ENCODE peak calls at places on chromosomes 16 and 17, in four cellular contexts. One of them, this sample, is unnamed.

GRCh38 chr16:70573451-70574121 is 50.0 kb downstream of the SF3B3 start:
- DNase-seq in SK-N-SH: no peak
- DNase-seq in GM12891: no peak
- DNase-seq in H1: no peak
- DNase-seq in this sample: no peak

GRCh38 chr16:15434425-15435215 is at the start of gene BMERB1:
- DNase-seq in SK-N-SH: peak; percentile 94
- DNase-seq in GM12891: peak; percentile 19
- DNase-seq in H1: no peak
- DNase-seq in this sample: no peak

GRCh38 chr17:1997587-1998425 is 27.3 kb downstream of the RTN4RL1 start:
- DNase-seq in SK-N-SH: no peak
- DNase-seq in GM12891: no peak
- DNase-seq in H1: no peak
- DNase-seq in this sample: no peak

GRCh38 chr17:28599311-28600184 is 723 bp upstream of the SPAG5 start:
- DNase-seq in SK-N-SH: peak; percentile 40
- DNase-seq in GM12891: peak; percentile 50
- DNase-seq in H1: no peak
- DNase-seq in this sample: peak; percentile 42

GRCh38 chr16:35310999-35311398 is 1851.6 kb downstream of the TP53TG3F start:
- DNase-seq in SK-N-SH: no peak
- DNase-seq in GM12891: no peak
- DNase-seq in H1: no peak
- DNase-seq in this sample: no peak

GRCh38 chr17:66549312-66549705 is 246.9 kb downstream of the PRKCA start:
- DNase-seq in SK-N-SH: no peak
- DNase-seq in GM12891: no peak
- DNase-seq in H1: no peak
- DNase-seq in this sample: no peak

GRCh38 chr16:86576591-86577313 is 1.6 kb upstream of the FOXL1 start:
- DNase-seq in SK-N-SH: no peak
- DNase-seq in GM12891: no peak
- DNase-seq in H1: no peak
- DNase-seq in this sample: no peak

GRCh38 chr16:55955845-55956244 is 80.7 kb upstream of the CES5A start:
- DNase-seq in SK-N-SH: no peak
- DNase-seq in GM12891: no peak
- DNase-seq in H1: no peak
- DNase-seq in this sample: no peak

GRCh38 chr17:1112875-1113274 is 66.9 kb downstream of the ABR start:
- DNase-seq in SK-N-SH: no peak
- DNase-seq in GM12891: no peak
- DNase-seq in H1: no peak
- DNase-seq in this sample: no peak

GRCh38 chr16:85420501-85421337 is 192.4 kb upstream of the GSE1 start:
- DNase-seq in SK-N-SH: peak; percentile 85
- DNase-seq in GM12891: peak; percentile 89
- DNase-seq in H1: no peak
- DNase-seq in this sample: peak; percentile 92

GRCh38 chr17:75270218-75270965 is 639 bp downstream of the MIF4GD start:
- DNase-seq in SK-N-SH: peak; percentile 92
- DNase-seq in GM12891: peak; percentile 63
- DNase-seq in H1: no peak
- DNase-seq in this sample: peak; percentile 67

GRCh38 chr16:15983898-15984297 is 34.5 kb downstream of the ABCC1 start:
- DNase-seq in SK-N-SH: no peak
- DNase-seq in GM12891: no peak
- DNase-seq in H1: no peak
- DNase-seq in this sample: no peak

GRCh38 chr16:12340151-12340733 is 363.7 kb downstream of the SNX29 start:
- DNase-seq in SK-N-SH: no peak
- DNase-seq in GM12891: no peak
- DNase-seq in H1: no peak
- DNase-seq in this sample: no peak

GRCh38 chr17:22265807-22266206 is 573.5 kb downstream of the KCNJ18 start:
- DNase-seq in SK-N-SH: no peak
- DNase-seq in GM12891: no peak
- DNase-seq in H1: no peak
- DNase-seq in this sample: no peak

GRCh38 chr17:65123757-65124675 is 13.2 kb upstream of the RGS9 start:
- DNase-seq in SK-N-SH: no peak
- DNase-seq in GM12891: no peak
- DNase-seq in H1: no peak
- DNase-seq in this sample: no peak

GRCh38 chr17:79960788-79961522 is 74.7 kb downstream of the TBC1D16 start:
- DNase-seq in SK-N-SH: no peak
- DNase-seq in GM12891: no peak
- DNase-seq in H1: no peak
- DNase-seq in this sample: no peak

GRCh38 chr16:88685156-88686061 is 898 bp downstream of the SNAI3 start:
- DNase-seq in SK-N-SH: peak; percentile 79
- DNase-seq in GM12891: no peak
- DNase-seq in H1: no peak
- DNase-seq in this sample: no peak

GRCh38 chr17:83054518-83055125 is 24.8 kb upstream of the METRNL start:
- DNase-seq in SK-N-SH: no peak
- DNase-seq in GM12891: no peak
- DNase-seq in H1: no peak
- DNase-seq in this sample: no peak

GRCh38 chr16:75506567-75506966 is 11.3 kb upstream of the CHST6 start:
- DNase-seq in SK-N-SH: no peak
- DNase-seq in GM12891: no peak
- DNase-seq in H1: no peak
- DNase-seq in this sample: no peak

GRCh38 chr17:66123163-66123562 is 68.8 kb downstream of the CEP112 start:
- DNase-seq in SK-N-SH: no peak
- DNase-seq in GM12891: no peak
- DNase-seq in H1: no peak
- DNase-seq in this sample: no peak

GRCh38 chr17:37538991-37539659 is 49.4 kb downstream of the DUSP14 start:
- DNase-seq in SK-N-SH: no peak
- DNase-seq in GM12891: no peak
- DNase-seq in H1: no peak
- DNase-seq in this sample: no peak

GRCh38 chr16:6066601-6067000 is 969.0 kb upstream of the EEF2KMT start:
- DNase-seq in SK-N-SH: no peak
- DNase-seq in GM12891: no peak
- DNase-seq in H1: no peak
- DNase-seq in this sample: no peak

GRCh38 chr16:48558269-48558915 is 51.6 kb downstream of the N4BP1 start:
- DNase-seq in SK-N-SH: no peak
- DNase-seq in GM12891: no peak
- DNase-seq in H1: no peak
- DNase-seq in this sample: no peak

GRCh38 chr16:20799599-20799998 is 6.7 kb downstream of the ERI2 start:
- DNase-seq in SK-N-SH: no peak
- DNase-seq in GM12891: no peak
- DNase-seq in H1: no peak
- DNase-seq in this sample: no peak

GRCh38 chr17:40912506-40913220 is 24.8 kb downstream of the KRT23 start:
- DNase-seq in SK-N-SH: no peak
- DNase-seq in GM12891: no peak
- DNase-seq in H1: no peak
- DNase-seq in this sample: no peak

GRCh38 chr17:17118399-17118798 is 76.1 kb downstream of the MPRIP start:
- DNase-seq in SK-N-SH: no peak
- DNase-seq in GM12891: no peak
- DNase-seq in H1: no peak
- DNase-seq in this sample: no peak

GRCh38 chr17:17119533-17119932 is 77.3 kb downstream of the MPRIP start:
- DNase-seq in SK-N-SH: no peak
- DNase-seq in GM12891: no peak
- DNase-seq in H1: no peak
- DNase-seq in this sample: peak; percentile 56

GRCh38 chr17:17119106-17119505 is 76.8 kb downstream of the MPRIP start:
- DNase-seq in SK-N-SH: no peak
- DNase-seq in GM12891: no peak
- DNase-seq in H1: no peak
- DNase-seq in this sample: no peak

GRCh38 chr17:17116406-17116805 is 74.1 kb downstream of the MPRIP start:
- DNase-seq in SK-N-SH: no peak
- DNase-seq in GM12891: no peak
- DNase-seq in H1: no peak
- DNase-seq in this sample: no peak

DNA sequence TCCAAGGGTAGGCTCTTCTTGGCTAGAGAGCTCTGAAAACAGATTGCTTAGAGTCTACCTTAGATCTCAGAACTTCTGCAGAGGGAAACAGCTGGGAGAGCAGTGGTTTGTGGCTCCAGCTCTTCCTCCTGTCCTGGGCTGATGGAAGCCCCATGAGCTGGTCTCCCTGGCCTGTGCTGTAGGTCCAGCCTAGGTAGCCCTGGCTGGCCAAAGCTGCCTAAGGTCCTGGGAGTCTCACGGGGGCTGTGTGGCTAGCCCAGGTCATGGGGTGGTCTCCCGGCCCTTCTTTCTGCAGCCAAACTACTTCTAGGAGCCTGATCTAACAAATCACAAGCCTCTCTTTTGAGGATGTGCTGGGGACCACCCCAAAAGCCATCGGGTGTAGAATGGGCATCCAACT is 75.7 kb downstream of the MPRIP start:
- DNase-seq in SK-N-SH: no peak
- DNase-seq in GM12891: no peak
- DNase-seq in H1: no peak
- DNase-seq in this sample: no peak
- TF ChIP-seq POLR2AphosphoS5 in SK-N-SH: no peak
- TF ChIP-seq POLR2AphosphoS5 in GM12891: no peak
- TF ChIP-seq POLR2AphosphoS5 in H1: no peak
- TF ChIP-seq POLR2AphosphoS5 in this sample: no peak

DNA sequence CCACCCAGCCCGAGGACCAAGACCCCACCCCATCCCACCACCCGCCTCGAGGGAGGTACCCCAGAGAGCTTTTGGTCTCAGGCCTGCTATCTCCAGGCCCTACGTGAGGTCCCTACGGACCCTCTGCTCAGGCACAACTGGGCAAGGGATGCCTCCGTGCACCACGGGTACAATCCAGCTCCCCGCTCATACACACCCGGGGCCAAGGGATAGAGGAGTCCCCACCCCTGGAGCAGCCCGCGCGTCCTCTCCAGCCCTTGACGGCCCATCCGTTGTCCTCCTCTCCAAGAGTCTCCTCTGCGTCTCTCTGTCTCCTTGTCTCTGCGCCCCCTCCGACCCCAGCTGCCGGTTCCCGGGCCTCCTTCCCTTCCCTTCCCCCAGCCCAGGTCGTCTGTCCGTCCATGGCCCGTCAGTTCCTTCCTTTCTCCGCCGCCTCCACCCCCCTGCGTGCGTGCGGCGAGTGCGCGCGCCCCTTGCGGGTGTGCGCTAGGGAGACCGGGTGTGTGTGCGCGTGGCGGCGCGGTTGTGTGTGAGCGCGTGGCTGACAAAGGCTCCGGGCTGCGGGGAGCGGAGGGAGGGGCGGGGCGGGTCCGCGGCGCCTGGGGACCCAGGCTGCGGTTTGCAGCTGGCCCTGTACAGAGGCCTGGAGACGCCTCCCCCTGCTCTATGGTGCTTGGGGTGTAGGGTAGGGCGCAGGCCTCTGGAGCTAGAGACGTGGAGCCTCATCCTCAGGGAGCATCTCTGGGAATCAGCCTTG is 928 bp downstream of the SPNS2 start:
- DNase-seq in SK-N-SH: peak; percentile 75
- DNase-seq in GM12891: no peak
- DNase-seq in H1: no peak
- DNase-seq in this sample: no peak
- TF ChIP-seq TAF1 in SK-N-SH: no peak
- TF ChIP-seq TAF1 in GM12891: no peak
- TF ChIP-seq TAF1 in H1: no peak
- TF ChIP-seq TAF1 in this sample: no peak

DNA sequence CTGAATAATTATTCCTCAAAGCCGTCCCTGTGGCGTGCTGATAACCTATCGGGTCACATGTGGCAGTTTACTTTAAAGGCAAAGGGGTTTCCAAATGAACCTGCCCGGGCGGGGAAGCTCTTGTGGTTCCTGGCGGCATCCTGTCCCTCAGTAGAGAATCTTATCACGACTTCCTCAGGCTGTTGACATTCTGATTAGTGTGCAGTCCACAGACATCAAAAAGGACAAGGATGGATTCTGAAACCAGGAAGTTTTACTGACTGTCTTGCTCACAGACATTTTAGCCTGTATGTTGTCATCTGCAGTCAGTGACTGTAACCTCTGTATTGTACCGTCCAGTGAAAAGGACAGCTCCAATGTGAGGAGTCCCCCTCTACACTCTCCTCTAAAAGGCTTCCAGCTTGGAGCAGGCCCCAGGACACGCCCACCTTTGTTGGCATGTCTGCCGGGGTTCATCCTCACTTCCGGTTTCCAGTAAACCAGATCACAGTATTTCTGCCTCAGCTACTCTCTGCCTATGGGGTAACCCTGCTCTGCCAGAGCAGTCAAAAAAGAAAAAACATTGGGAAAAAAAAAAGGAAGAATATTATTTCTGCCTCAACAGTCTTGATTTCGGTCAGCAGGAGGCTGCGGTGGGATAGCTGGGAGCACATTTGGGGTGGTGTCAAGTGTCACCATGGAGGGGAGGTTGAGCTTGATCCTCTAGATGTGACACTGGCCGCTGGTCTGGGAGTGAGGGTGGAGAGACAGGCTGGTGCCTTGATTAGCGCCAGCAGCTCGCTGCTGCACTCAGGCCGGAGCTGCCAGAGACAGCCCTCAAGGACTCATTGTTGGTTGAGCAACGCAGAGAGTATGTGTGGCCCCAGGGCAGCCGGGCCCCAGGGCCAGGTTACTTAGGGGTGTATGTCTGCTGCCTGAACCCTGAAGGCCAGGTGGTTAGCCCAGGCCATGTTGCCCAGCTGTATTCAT is 89.0 kb upstream of the DNAH17 start:
- DNase-seq in SK-N-SH: no peak
- DNase-seq in GM12891: no peak
- DNase-seq in H1: no peak
- DNase-seq in this sample: no peak
- TF ChIP-seq POLR2AphosphoS5 in SK-N-SH: no peak
- TF ChIP-seq POLR2AphosphoS5 in GM12891: no peak
- TF ChIP-seq POLR2AphosphoS5 in H1: no peak
- TF ChIP-seq POLR2AphosphoS5 in this sample: no peak

GRCh38 chr17:68182940-68183551 is 64.8 kb upstream of the AMZ2 start:
- DNase-seq in SK-N-SH: no peak
- DNase-seq in GM12891: peak; percentile 31
- DNase-seq in H1: no peak
- DNase-seq in this sample: no peak

GRCh38 chr17:68184141-68184571 is 63.7 kb upstream of the AMZ2 start:
- DNase-seq in SK-N-SH: no peak
- DNase-seq in GM12891: no peak
- DNase-seq in H1: no peak
- DNase-seq in this sample: no peak

GRCh38 chr17:68178831-68179230 is 69.0 kb upstream of the AMZ2 start:
- DNase-seq in SK-N-SH: no peak
- DNase-seq in GM12891: no peak
- DNase-seq in H1: no peak
- DNase-seq in this sample: no peak

GRCh38 chr17:68184816-68185436 is 62.9 kb upstream of the AMZ2 start:
- DNase-seq in SK-N-SH: no peak
- DNase-seq in GM12891: peak; percentile 33
- DNase-seq in H1: no peak
- DNase-seq in this sample: no peak

DNA sequence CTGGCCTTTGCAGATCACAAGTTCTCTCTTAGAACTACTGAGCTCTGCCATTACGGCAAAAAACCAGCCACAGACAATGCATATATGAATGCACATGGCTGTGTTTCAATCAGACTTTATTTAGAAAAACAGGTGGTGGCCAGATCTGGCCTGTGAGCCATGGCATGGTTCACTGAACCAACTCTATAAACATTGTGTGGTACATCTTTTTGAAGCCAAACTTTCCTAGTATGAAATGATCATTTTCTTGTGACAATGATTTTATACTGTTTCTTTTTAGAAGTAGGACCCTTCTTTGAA is 65.9 kb upstream of the AMZ2 start:
- DNase-seq in SK-N-SH: no peak
- DNase-seq in GM12891: no peak
- DNase-seq in H1: no peak
- DNase-seq in this sample: no peak
- TF ChIP-seq TAF1 in SK-N-SH: no peak
- TF ChIP-seq TAF1 in GM12891: no peak
- TF ChIP-seq TAF1 in H1: no peak
- TF ChIP-seq TAF1 in this sample: no peak

This sample was measured in GM12892.